ENCODE peak calls at places on chromosomes 13 and 19, in four cellular contexts. D, Z, W and M are unnamed samples.

GRCh38 chr19:42327381-42327780 is 1.9 kb downstream of the MEGF8 start:
- DNase-seq in Z (no peak), D (no peak), W (no peak), M (no peak)

GRCh38 chr13:105105471-105105870 is 1430.0 kb downstream of the EFNB2 start:
- DNase-seq in D (no peak), W (no peak), Z (no peak), M (no peak)

GRCh38 chr19:47247308-47247990 is 8.9 kb upstream of the CCDC9 start:
- DNase-seq in W (peak), Z (peak), D (no peak), M (peak)

GRCh38 chr13:52160053-52160452 is 656 bp upstream of the NEK3 start:
- DNase-seq in W (no peak), Z (no peak), D (no peak), M (no peak)

GRCh38 chr19:39057615-39058014 is 25.3 kb upstream of the FBXO27 start:
- DNase-seq in D (no peak), W (no peak), Z (no peak), M (no peak)

GRCh38 chr13:49932868-49933267 is 3.3 kb downstream of the SPRYD7 start:
- DNase-seq in Z (no peak), D (no peak), W (no peak), M (no peak)

GRCh38 chr19:46945668-46946067 is 74.0 kb upstream of the NPAS1 start:
- DNase-seq in W (no peak), Z (no peak), D (no peak), M (no peak)

GRCh38 chr19:13173129-13173737 is 23.0 kb downstream of the IER2 start:
- DNase-seq in Z (no peak), W (no peak), D (no peak), M (no peak)

GRCh38 chr19:388691-389090 is 20.3 kb downstream of the C2CD4C start:
- DNase-seq in D (no peak), W (no peak), Z (no peak), M (no peak)

GRCh38 chr19:800360-801029 is 3.2 kb downstream of the PTBP1 start:
- DNase-seq in D (no peak), Z (no peak), W (no peak), M (no peak)

GRCh38 chr19:54297759-54298305 is 15.1 kb downstream of the LILRA5 start:
- DNase-seq in Z (no peak), W (no peak), D (no peak), M (no peak)

GRCh38 chr19:42271045-42271419 is 2.0 kb downstream of the CIC start:
- DNase-seq in D (no peak), W (no peak), Z (no peak), M (no peak)

GRCh38 chr19:46748325-46749109 is 2.3 kb upstream of the STRN4 start:
- DNase-seq in Z (peak), W (no peak), D (no peak), M (peak)

GRCh38 chr13:43664700-43665191 is 122.0 kb downstream of the ENOX1 start:
- DNase-seq in D (no peak), W (peak), Z (no peak), M (no peak)

GRCh38 chr13:26978081-26978860 is 193.3 kb downstream of the USP12 start:
- DNase-seq in Z (no peak), W (no peak), D (no peak), M (no peak)

GRCh38 chr19:45173816-45174215 is 4.2 kb downstream of the TRAPPC6A start:
- DNase-seq in D (no peak), Z (no peak), W (peak), M (no peak)

GRCh38 chr13:51148952-51149573 is 38.0 kb upstream of the C13orf42 start:
- DNase-seq in D (no peak), Z (no peak), W (peak), M (no peak)

GRCh38 chr13:91046715-91047327 is 300.7 kb upstream of the MIR17HG start:
- DNase-seq in D (no peak), W (no peak), Z (no peak), M (no peak)

GRCh38 chr13:51000576-51001260 is 91.1 kb downstream of the RNASEH2B start:
- DNase-seq in Z (no peak), W (peak), D (no peak), M (no peak)

GRCh38 chr13:36412736-36413135 is 19.6 kb upstream of the CCNA1 start:
- DNase-seq in W (no peak), Z (no peak), D (no peak), M (no peak)

GRCh38 chr19:41161903-41162302 is 31.1 kb upstream of the CYP2S1 start:
- DNase-seq in Z (no peak), D (no peak), W (no peak), M (no peak)

GRCh38 chr19:6532244-6532999 is 1.6 kb downstream of the TNFSF9 start:
- DNase-seq in W (no peak), Z (no peak), D (no peak), M (no peak)

GRCh38 chr13:45519473-45519872 is 54.7 kb downstream of the COG3 start:
- DNase-seq in W (no peak), Z (no peak), D (no peak), M (no peak)

GRCh38 chr13:102781591-102781990 is 8.0 kb upstream of the TEX30 start:
- DNase-seq in W (no peak), Z (no peak), D (no peak), M (no peak)

GRCh38 chr13:112072531-112073244 is 5.7 kb downstream of the SOX1 start:
- DNase-seq in D (no peak), Z (no peak), W (no peak), M (no peak)

GRCh38 chr19:7963566-7963965 is 20.1 kb upstream of the TIMM44 start:
- DNase-seq in W (no peak), Z (no peak), D (no peak), M (no peak)

GRCh38 chr19:50184196-50184595 is 19.2 kb upstream of the MYH14 start:
- DNase-seq in Z (no peak), W (no peak), D (no peak), M (no peak)

GRCh38 chr13:73894995-73895571 is 239.1 kb downstream of the KLF12 start:
- DNase-seq in Z (no peak), W (peak), D (no peak), M (no peak)

GRCh38 chr13:30113983-30114491 is 193.3 kb downstream of the KATNAL1 start:
- DNase-seq in Z (no peak), D (no peak), W (no peak), M (no peak)

GRCh38 chr13:98944336-98944735 is 33.5 kb downstream of the DOCK9 start:
- DNase-seq in D (no peak), Z (no peak), W (no peak), M (no peak)

GRCh38 chr13:74128171-74128767 is 5.9 kb downstream of the KLF12 start:
- DNase-seq in Z (no peak), D (no peak), W (peak), M (no peak)

GRCh38 chr13:105627270-105627669 is 908.2 kb downstream of the EFNB2 start:
- DNase-seq in W (peak), D (no peak), Z (no peak), M (no peak)

GRCh38 chr19:41195675-41196497 is 2.9 kb downstream of the CYP2S1 start:
- DNase-seq in Z (no peak), W (no peak), D (no peak), M (no peak)

GRCh38 chr19:46913852-46914430 is 53.1 kb downstream of the ARHGAP35 start:
- DNase-seq in Z (no peak), W (peak), D (no peak), M (no peak)

GRCh38 chr19:17719730-17720486 is 628 bp downstream of the MAP1S start:
- DNase-seq in Z (peak), W (no peak), D (no peak), M (peak)

GRCh38 chr19:55930996-55931515 is 1.1 kb downstream of the NLRP13 start:
- DNase-seq in W (no peak), D (no peak), Z (no peak), M (no peak)

GRCh38 chr19:13429563-13429962 is 76.7 kb downstream of the CACNA1A start:
- DNase-seq in W (no peak), Z (no peak), D (no peak), M (no peak)

GRCh38 chr19:30564551-30565011 is 192.4 kb downstream of the ZNF536 start:
- DNase-seq in Z (no peak), W (no peak), D (no peak), M (no peak)

GRCh38 chr13:43883636-43884035 is 3.9 kb downstream of the LACC1 start:
- DNase-seq in W (no peak), Z (no peak), D (no peak), M (no peak)